ENCODE peak calls at places on chromosomes 4 and X, in seven cellular contexts. One of them, this sample, is unnamed.

GRCh38 chr4:183870997-183871396 is 34.1 kb upstream of the STOX2 start:
- DNase-seq in hypothalamus: no peak
- DNase-seq in GM20000: no peak
- DNase-seq in K562: no peak
- DNase-seq in T-cell: no peak
- DNase-seq in NCI-H2171 treated with DMSO at 0.1 percent for 48 hours: no peak
- DNase-seq in stimulated activated CD4-positive, alpha-beta T cell treated with anti-CD3 and anti-CD28 coated beads, Interleukin-1b, Interleukin-23, amount 100 ng/mL, for 4 hours: no peak
- DNase-seq in this sample: no peak

GRCh38 chr4:20698820-20699219 is 1.4 kb upstream of the PACRGL start:
- DNase-seq in GM20000: no peak
- DNase-seq in stimulated activated CD4-positive, alpha-beta T cell treated with anti-CD3 and anti-CD28 coated beads, Interleukin-1b, Interleukin-23, amount 100 ng/mL, for 4 hours: no peak
- DNase-seq in T-cell: no peak
- DNase-seq in hypothalamus: no peak
- DNase-seq in K562: peak; percentile 86
- DNase-seq in NCI-H2171 treated with DMSO at 0.1 percent for 48 hours: no peak
- DNase-seq in this sample: no peak

GRCh38 chrX:39199429-39199828 is 398.2 kb downstream of the MID1IP1 start:
- DNase-seq in K562: no peak
- DNase-seq in GM20000: no peak
- DNase-seq in T-cell: no peak
- DNase-seq in NCI-H2171 treated with DMSO at 0.1 percent for 48 hours: no peak
- DNase-seq in stimulated activated CD4-positive, alpha-beta T cell treated with anti-CD3 and anti-CD28 coated beads, Interleukin-1b, Interleukin-23, amount 100 ng/mL, for 4 hours: no peak
- DNase-seq in hypothalamus: no peak
- DNase-seq in this sample: no peak

GRCh38 chr4:123433976-123434375 is 37.4 kb downstream of the SPRY1 start:
- DNase-seq in NCI-H2171 treated with DMSO at 0.1 percent for 48 hours: no peak
- DNase-seq in GM20000: no peak
- DNase-seq in stimulated activated CD4-positive, alpha-beta T cell treated with anti-CD3 and anti-CD28 coated beads, Interleukin-1b, Interleukin-23, amount 100 ng/mL, for 4 hours: no peak
- DNase-seq in T-cell: no peak
- DNase-seq in hypothalamus: no peak
- DNase-seq in K562: no peak
- DNase-seq in this sample: no peak

GRCh38 chr4:8468746-8469535 is 28.4 kb downstream of the TRMT44 start:
- DNase-seq in GM20000: peak; percentile 85
- DNase-seq in K562: peak; percentile 75
- DNase-seq in hypothalamus: peak; percentile 41
- DNase-seq in NCI-H2171 treated with DMSO at 0.1 percent for 48 hours: peak; percentile 36
- DNase-seq in T-cell: no peak
- DNase-seq in stimulated activated CD4-positive, alpha-beta T cell treated with anti-CD3 and anti-CD28 coated beads, Interleukin-1b, Interleukin-23, amount 100 ng/mL, for 4 hours: peak; percentile 44
- DNase-seq in this sample: peak; percentile 82

GRCh38 chrX:153334654-153335295 is 822 bp downstream of the ZNF275 start:
- DNase-seq in T-cell: no peak
- DNase-seq in NCI-H2171 treated with DMSO at 0.1 percent for 48 hours: no peak
- DNase-seq in GM20000: no peak
- DNase-seq in K562: no peak
- DNase-seq in hypothalamus: no peak
- DNase-seq in stimulated activated CD4-positive, alpha-beta T cell treated with anti-CD3 and anti-CD28 coated beads, Interleukin-1b, Interleukin-23, amount 100 ng/mL, for 4 hours: no peak
- DNase-seq in this sample: no peak

GRCh38 chr4:177285953-177286352 is 23.7 kb upstream of the NEIL3 start:
- DNase-seq in stimulated activated CD4-positive, alpha-beta T cell treated with anti-CD3 and anti-CD28 coated beads, Interleukin-1b, Interleukin-23, amount 100 ng/mL, for 4 hours: no peak
- DNase-seq in GM20000: no peak
- DNase-seq in T-cell: no peak
- DNase-seq in K562: no peak
- DNase-seq in hypothalamus: no peak
- DNase-seq in NCI-H2171 treated with DMSO at 0.1 percent for 48 hours: no peak
- DNase-seq in this sample: no peak

GRCh38 chrX:129953334-129953648 is 29.1 kb upstream of the BCORL1 start:
- DNase-seq in stimulated activated CD4-positive, alpha-beta T cell treated with anti-CD3 and anti-CD28 coated beads, Interleukin-1b, Interleukin-23, amount 100 ng/mL, for 4 hours: no peak
- DNase-seq in NCI-H2171 treated with DMSO at 0.1 percent for 48 hours: no peak
- DNase-seq in GM20000: no peak
- DNase-seq in K562: no peak
- DNase-seq in hypothalamus: no peak
- DNase-seq in T-cell: no peak
- DNase-seq in this sample: no peak

GRCh38 chr4:6825403-6825802 is 42.9 kb downstream of the KIAA0232 start:
- DNase-seq in K562: no peak
- DNase-seq in stimulated activated CD4-positive, alpha-beta T cell treated with anti-CD3 and anti-CD28 coated beads, Interleukin-1b, Interleukin-23, amount 100 ng/mL, for 4 hours: no peak
- DNase-seq in T-cell: no peak
- DNase-seq in GM20000: no peak
- DNase-seq in NCI-H2171 treated with DMSO at 0.1 percent for 48 hours: no peak
- DNase-seq in hypothalamus: no peak
- DNase-seq in this sample: no peak

GRCh38 chr4:135243960-135244561 is 1042.5 kb upstream of the PABPC4L start:
- DNase-seq in T-cell: no peak
- DNase-seq in K562: no peak
- DNase-seq in GM20000: no peak
- DNase-seq in hypothalamus: no peak
- DNase-seq in NCI-H2171 treated with DMSO at 0.1 percent for 48 hours: peak; percentile 1
- DNase-seq in stimulated activated CD4-positive, alpha-beta T cell treated with anti-CD3 and anti-CD28 coated beads, Interleukin-1b, Interleukin-23, amount 100 ng/mL, for 4 hours: no peak
- DNase-seq in this sample: no peak

GRCh38 chr4:109574443-109574850 is 14.4 kb downstream of the MCUB start:
- DNase-seq in stimulated activated CD4-positive, alpha-beta T cell treated with anti-CD3 and anti-CD28 coated beads, Interleukin-1b, Interleukin-23, amount 100 ng/mL, for 4 hours: no peak
- DNase-seq in GM20000: no peak
- DNase-seq in NCI-H2171 treated with DMSO at 0.1 percent for 48 hours: no peak
- DNase-seq in hypothalamus: no peak
- DNase-seq in K562: peak; percentile 51
- DNase-seq in T-cell: no peak
- DNase-seq in this sample: no peak

GRCh38 chr4:145299380-145300076 is 119.1 kb upstream of the OTUD4 start:
- DNase-seq in GM20000: peak; percentile 63
- DNase-seq in NCI-H2171 treated with DMSO at 0.1 percent for 48 hours: no peak
- DNase-seq in T-cell: no peak
- DNase-seq in K562: peak; percentile 11
- DNase-seq in stimulated activated CD4-positive, alpha-beta T cell treated with anti-CD3 and anti-CD28 coated beads, Interleukin-1b, Interleukin-23, amount 100 ng/mL, for 4 hours: peak; percentile 59
- DNase-seq in hypothalamus: no peak
- DNase-seq in this sample: no peak

GRCh38 chrX:112967903-112968302 is 127.3 kb upstream of the AMOT start:
- DNase-seq in GM20000: no peak
- DNase-seq in K562: no peak
- DNase-seq in NCI-H2171 treated with DMSO at 0.1 percent for 48 hours: no peak
- DNase-seq in hypothalamus: no peak
- DNase-seq in T-cell: no peak
- DNase-seq in stimulated activated CD4-positive, alpha-beta T cell treated with anti-CD3 and anti-CD28 coated beads, Interleukin-1b, Interleukin-23, amount 100 ng/mL, for 4 hours: no peak
- DNase-seq in this sample: no peak

GRCh38 chr4:13531609-13531998 is 12.7 kb downstream of the NKX3-2 start:
- DNase-seq in stimulated activated CD4-positive, alpha-beta T cell treated with anti-CD3 and anti-CD28 coated beads, Interleukin-1b, Interleukin-23, amount 100 ng/mL, for 4 hours: no peak
- DNase-seq in K562: no peak
- DNase-seq in NCI-H2171 treated with DMSO at 0.1 percent for 48 hours: no peak
- DNase-seq in hypothalamus: no peak
- DNase-seq in T-cell: no peak
- DNase-seq in GM20000: no peak
- DNase-seq in this sample: no peak

GRCh38 chr4:158996669-158997074 is 106.2 kb upstream of the RAPGEF2 start:
- DNase-seq in K562: no peak
- DNase-seq in stimulated activated CD4-positive, alpha-beta T cell treated with anti-CD3 and anti-CD28 coated beads, Interleukin-1b, Interleukin-23, amount 100 ng/mL, for 4 hours: no peak
- DNase-seq in T-cell: no peak
- DNase-seq in hypothalamus: no peak
- DNase-seq in NCI-H2171 treated with DMSO at 0.1 percent for 48 hours: no peak
- DNase-seq in GM20000: no peak
- DNase-seq in this sample: no peak

GRCh38 chr4:80538276-80538926 is 202.9 kb downstream of the CFAP299 start:
- DNase-seq in stimulated activated CD4-positive, alpha-beta T cell treated with anti-CD3 and anti-CD28 coated beads, Interleukin-1b, Interleukin-23, amount 100 ng/mL, for 4 hours: no peak
- DNase-seq in hypothalamus: no peak
- DNase-seq in T-cell: no peak
- DNase-seq in NCI-H2171 treated with DMSO at 0.1 percent for 48 hours: no peak
- DNase-seq in K562: no peak
- DNase-seq in GM20000: no peak
- DNase-seq in this sample: no peak

GRCh38 chr4:184019667-184020665 is 114.9 kb downstream of the STOX2 start:
- DNase-seq in T-cell: no peak
- DNase-seq in K562: no peak
- DNase-seq in stimulated activated CD4-positive, alpha-beta T cell treated with anti-CD3 and anti-CD28 coated beads, Interleukin-1b, Interleukin-23, amount 100 ng/mL, for 4 hours: no peak
- DNase-seq in hypothalamus: no peak
- DNase-seq in NCI-H2171 treated with DMSO at 0.1 percent for 48 hours: peak; percentile 24
- DNase-seq in GM20000: no peak
- DNase-seq in this sample: no peak

GRCh38 chr4:179867300-179867878 is 2375.8 kb upstream of the TENM3 start:
- DNase-seq in K562: peak; percentile 54
- DNase-seq in T-cell: no peak
- DNase-seq in NCI-H2171 treated with DMSO at 0.1 percent for 48 hours: peak; percentile 7
- DNase-seq in stimulated activated CD4-positive, alpha-beta T cell treated with anti-CD3 and anti-CD28 coated beads, Interleukin-1b, Interleukin-23, amount 100 ng/mL, for 4 hours: peak; percentile 1
- DNase-seq in hypothalamus: peak; percentile 30
- DNase-seq in GM20000: peak; percentile 58
- DNase-seq in this sample: no peak

GRCh38 chrX:17081535-17081934 is 135.1 kb downstream of the REPS2 start:
- DNase-seq in T-cell: no peak
- DNase-seq in stimulated activated CD4-positive, alpha-beta T cell treated with anti-CD3 and anti-CD28 coated beads, Interleukin-1b, Interleukin-23, amount 100 ng/mL, for 4 hours: no peak
- DNase-seq in hypothalamus: no peak
- DNase-seq in NCI-H2171 treated with DMSO at 0.1 percent for 48 hours: no peak
- DNase-seq in K562: no peak
- DNase-seq in GM20000: no peak
- DNase-seq in this sample: no peak

GRCh38 chrX:57044226-57044625 is 48.9 kb upstream of the SPIN3 start:
- DNase-seq in GM20000: no peak
- DNase-seq in stimulated activated CD4-positive, alpha-beta T cell treated with anti-CD3 and anti-CD28 coated beads, Interleukin-1b, Interleukin-23, amount 100 ng/mL, for 4 hours: no peak
- DNase-seq in T-cell: no peak
- DNase-seq in hypothalamus: no peak
- DNase-seq in K562: peak; percentile 24
- DNase-seq in NCI-H2171 treated with DMSO at 0.1 percent for 48 hours: no peak
- DNase-seq in this sample: no peak

GRCh38 chr4:119242417-119242816 is 29.9 kb downstream of the USP53 start:
- DNase-seq in T-cell: no peak
- DNase-seq in stimulated activated CD4-positive, alpha-beta T cell treated with anti-CD3 and anti-CD28 coated beads, Interleukin-1b, Interleukin-23, amount 100 ng/mL, for 4 hours: no peak
- DNase-seq in hypothalamus: no peak
- DNase-seq in K562: no peak
- DNase-seq in GM20000: no peak
- DNase-seq in NCI-H2171 treated with DMSO at 0.1 percent for 48 hours: no peak
- DNase-seq in this sample: no peak

GRCh38 chr4:47876310-47876709 is 38.1 kb downstream of the NFXL1 start:
- DNase-seq in stimulated activated CD4-positive, alpha-beta T cell treated with anti-CD3 and anti-CD28 coated beads, Interleukin-1b, Interleukin-23, amount 100 ng/mL, for 4 hours: no peak
- DNase-seq in T-cell: no peak
- DNase-seq in NCI-H2171 treated with DMSO at 0.1 percent for 48 hours: no peak
- DNase-seq in hypothalamus: no peak
- DNase-seq in K562: no peak
- DNase-seq in GM20000: no peak
- DNase-seq in this sample: no peak

GRCh38 chrX:138945219-138945618 is 233.7 kb upstream of the FGF13 start:
- DNase-seq in stimulated activated CD4-positive, alpha-beta T cell treated with anti-CD3 and anti-CD28 coated beads, Interleukin-1b, Interleukin-23, amount 100 ng/mL, for 4 hours: no peak
- DNase-seq in hypothalamus: no peak
- DNase-seq in NCI-H2171 treated with DMSO at 0.1 percent for 48 hours: no peak
- DNase-seq in T-cell: no peak
- DNase-seq in GM20000: no peak
- DNase-seq in K562: peak; percentile 39
- DNase-seq in this sample: no peak

GRCh38 chr4:112058433-112058832 is 86.8 kb upstream of the FAM241A start:
- DNase-seq in hypothalamus: no peak
- DNase-seq in GM20000: no peak
- DNase-seq in stimulated activated CD4-positive, alpha-beta T cell treated with anti-CD3 and anti-CD28 coated beads, Interleukin-1b, Interleukin-23, amount 100 ng/mL, for 4 hours: no peak
- DNase-seq in T-cell: no peak
- DNase-seq in K562: no peak
- DNase-seq in NCI-H2171 treated with DMSO at 0.1 percent for 48 hours: no peak
- DNase-seq in this sample: no peak

GRCh38 chr4:7894098-7894676 is 45.5 kb downstream of the AFAP1 start:
- DNase-seq in T-cell: no peak
- DNase-seq in NCI-H2171 treated with DMSO at 0.1 percent for 48 hours: peak; percentile 67
- DNase-seq in stimulated activated CD4-positive, alpha-beta T cell treated with anti-CD3 and anti-CD28 coated beads, Interleukin-1b, Interleukin-23, amount 100 ng/mL, for 4 hours: no peak
- DNase-seq in K562: no peak
- DNase-seq in hypothalamus: no peak
- DNase-seq in GM20000: no peak
- DNase-seq in this sample: no peak

This sample was measured in frontal cortex.